ENCODE peak calls at places on chromosome 6, in nine cellular contexts. One of them, this sample, is unnamed.

GRCh38 chr6:40573221-40573620 is 13.9 kb downstream of the LRFN2 start:
- DNase-seq in A549: no peak
- DNase-seq in OCI-LY7: peak
- DNase-seq in Karpas-422: peak
- DNase-seq in K562: no peak
- DNase-seq in neuronal stem cell: no peak
- DNase-seq in mesenchymal stem cell: no peak
- DNase-seq in mesendoderm: no peak
- DNase-seq in mammary epithelial cell: no peak
- DNase-seq in this sample: no peak

GRCh38 chr6:13351271-13351670 is 22.9 kb upstream of the TBC1D7 start:
- DNase-seq in A549: no peak
- DNase-seq in OCI-LY7: no peak
- DNase-seq in Karpas-422: no peak
- DNase-seq in K562: no peak
- DNase-seq in neuronal stem cell: peak
- DNase-seq in mesenchymal stem cell: no peak
- DNase-seq in mesendoderm: peak
- DNase-seq in mammary epithelial cell: no peak
- DNase-seq in this sample: no peak

GRCh38 chr6:42720739-42721138 is 1.7 kb downstream of the PRPH2 start:
- DNase-seq in A549: no peak
- DNase-seq in OCI-LY7: no peak
- DNase-seq in Karpas-422: no peak
- DNase-seq in K562: no peak
- DNase-seq in neuronal stem cell: no peak
- DNase-seq in mesenchymal stem cell: no peak
- DNase-seq in mesendoderm: peak
- DNase-seq in mammary epithelial cell: peak
- DNase-seq in this sample: peak

GRCh38 chr6:110618591-110619267 is 142.3 kb upstream of the SLC22A16 start:
- DNase-seq in A549: no peak
- DNase-seq in OCI-LY7: peak
- DNase-seq in Karpas-422: peak
- DNase-seq in K562: no peak
- DNase-seq in neuronal stem cell: peak
- DNase-seq in mesenchymal stem cell: peak
- DNase-seq in mesendoderm: peak
- DNase-seq in mammary epithelial cell: no peak
- DNase-seq in this sample: peak

GRCh38 chr6:150224820-150225219 is 82.0 kb downstream of the PPP1R14C start:
- DNase-seq in A549: no peak
- DNase-seq in OCI-LY7: no peak
- DNase-seq in Karpas-422: no peak
- DNase-seq in K562: no peak
- DNase-seq in neuronal stem cell: no peak
- DNase-seq in mesenchymal stem cell: no peak
- DNase-seq in mesendoderm: peak
- DNase-seq in mammary epithelial cell: no peak
- DNase-seq in this sample: no peak

GRCh38 chr6:100281471-100281878 is 183.2 kb downstream of the SIM1 start:
- DNase-seq in A549: no peak
- DNase-seq in OCI-LY7: no peak
- DNase-seq in Karpas-422: no peak
- DNase-seq in K562: no peak
- DNase-seq in neuronal stem cell: peak
- DNase-seq in mesenchymal stem cell: peak
- DNase-seq in mesendoderm: peak
- DNase-seq in mammary epithelial cell: no peak
- DNase-seq in this sample: no peak

GRCh38 chr6:138405816-138406403 is 1.9 kb downstream of the HEBP2 start:
- DNase-seq in A549: no peak
- DNase-seq in OCI-LY7: no peak
- DNase-seq in Karpas-422: no peak
- DNase-seq in K562: no peak
- DNase-seq in neuronal stem cell: no peak
- DNase-seq in mesenchymal stem cell: no peak
- DNase-seq in mesendoderm: no peak
- DNase-seq in mammary epithelial cell: no peak
- DNase-seq in this sample: no peak

GRCh38 chr6:129346964-129347363 is 363.0 kb downstream of the ARHGAP18 start:
- DNase-seq in A549: no peak
- DNase-seq in OCI-LY7: no peak
- DNase-seq in Karpas-422: no peak
- DNase-seq in K562: no peak
- DNase-seq in neuronal stem cell: no peak
- DNase-seq in mesenchymal stem cell: no peak
- DNase-seq in mesendoderm: no peak
- DNase-seq in mammary epithelial cell: no peak
- DNase-seq in this sample: no peak

GRCh38 chr6:30100585-30101422 is 12.1 kb downstream of the TRIM31 start:
- DNase-seq in A549: no peak
- DNase-seq in OCI-LY7: no peak
- DNase-seq in Karpas-422: peak
- DNase-seq in K562: peak
- DNase-seq in neuronal stem cell: no peak
- DNase-seq in mesenchymal stem cell: no peak
- DNase-seq in mesendoderm: peak
- DNase-seq in mammary epithelial cell: peak
- DNase-seq in this sample: no peak

GRCh38 chr6:138400326-138400725 is 3.7 kb upstream of the HEBP2 start:
- DNase-seq in A549: no peak
- DNase-seq in OCI-LY7: no peak
- DNase-seq in Karpas-422: no peak
- DNase-seq in K562: no peak
- DNase-seq in neuronal stem cell: no peak
- DNase-seq in mesenchymal stem cell: peak
- DNase-seq in mesendoderm: no peak
- DNase-seq in mammary epithelial cell: no peak
- DNase-seq in this sample: peak

GRCh38 chr6:13725570-13725969 is 13.9 kb upstream of the RANBP9 start:
- DNase-seq in A549: no peak
- DNase-seq in OCI-LY7: no peak
- DNase-seq in Karpas-422: no peak
- DNase-seq in K562: no peak
- DNase-seq in neuronal stem cell: no peak
- DNase-seq in mesenchymal stem cell: no peak
- DNase-seq in mesendoderm: no peak
- DNase-seq in mammary epithelial cell: peak
- DNase-seq in this sample: peak

DNA sequence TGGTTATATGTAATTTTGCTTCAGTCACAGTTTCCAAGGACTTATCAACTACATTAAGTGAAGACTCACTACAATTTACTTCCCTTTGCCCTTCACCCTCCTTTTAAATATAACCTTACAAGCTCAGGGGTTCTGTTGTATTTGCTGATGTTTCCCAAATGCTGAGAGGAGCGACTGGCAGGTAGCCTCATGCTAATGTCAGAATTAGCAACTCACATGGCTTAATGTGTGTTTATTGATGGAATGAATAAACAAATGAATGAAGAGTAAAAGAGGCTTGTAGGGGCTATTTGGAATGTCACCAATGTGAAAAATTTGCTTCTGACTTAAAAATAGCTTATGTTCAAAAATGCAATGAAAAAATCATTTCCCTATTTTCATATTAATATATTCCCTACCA is 41.4 kb upstream of the MAP7 start:
- DNase-seq in A549: no peak
- DNase-seq in OCI-LY7: no peak
- DNase-seq in Karpas-422: no peak
- DNase-seq in K562: no peak
- DNase-seq in neuronal stem cell: no peak
- DNase-seq in mesenchymal stem cell: no peak
- DNase-seq in mesendoderm: no peak
- DNase-seq in mammary epithelial cell: no peak
- DNase-seq in this sample: no peak
- H3K4me2 ChIP-seq in A549: no peak
- H3K4me2 ChIP-seq in OCI-LY7: no peak
- H3K4me2 ChIP-seq in Karpas-422: no peak
- H3K4me2 ChIP-seq in K562: no peak
- H3K4me2 ChIP-seq in neuronal stem cell: no peak
- H3K4me2 ChIP-seq in mesenchymal stem cell: no peak
- H3K4me2 ChIP-seq in mesendoderm: no peak
- H3K4me2 ChIP-seq in mammary epithelial cell: no peak
- H3K4me2 ChIP-seq in this sample: no peak

GRCh38 chr6:3334579-3334978 is 75.8 kb downstream of the PSMG4 start:
- DNase-seq in A549: no peak
- DNase-seq in OCI-LY7: no peak
- DNase-seq in Karpas-422: no peak
- DNase-seq in K562: no peak
- DNase-seq in neuronal stem cell: no peak
- DNase-seq in mesenchymal stem cell: no peak
- DNase-seq in mesendoderm: no peak
- DNase-seq in mammary epithelial cell: no peak
- DNase-seq in this sample: no peak

GRCh38 chr6:3336859-3337515 is 78.2 kb downstream of the PSMG4 start:
- DNase-seq in A549: no peak
- DNase-seq in OCI-LY7: no peak
- DNase-seq in Karpas-422: no peak
- DNase-seq in K562: no peak
- DNase-seq in neuronal stem cell: no peak
- DNase-seq in mesenchymal stem cell: no peak
- DNase-seq in mesendoderm: no peak
- DNase-seq in mammary epithelial cell: no peak
- DNase-seq in this sample: no peak

GRCh38 chr6:3336066-3336786 is 77.5 kb downstream of the PSMG4 start:
- DNase-seq in A549: no peak
- DNase-seq in OCI-LY7: no peak
- DNase-seq in Karpas-422: no peak
- DNase-seq in K562: no peak
- DNase-seq in neuronal stem cell: no peak
- DNase-seq in mesenchymal stem cell: no peak
- DNase-seq in mesendoderm: peak
- DNase-seq in mammary epithelial cell: no peak
- DNase-seq in this sample: no peak

GRCh38 chr6:3333263-3333662 is 74.5 kb downstream of the PSMG4 start:
- DNase-seq in A549: no peak
- DNase-seq in OCI-LY7: no peak
- DNase-seq in Karpas-422: no peak
- DNase-seq in K562: no peak
- DNase-seq in neuronal stem cell: no peak
- DNase-seq in mesenchymal stem cell: no peak
- DNase-seq in mesendoderm: no peak
- DNase-seq in mammary epithelial cell: no peak
- DNase-seq in this sample: no peak

GRCh38 chr6:3335169-3335568 is 76.4 kb downstream of the PSMG4 start:
- DNase-seq in A549: no peak
- DNase-seq in OCI-LY7: no peak
- DNase-seq in Karpas-422: no peak
- DNase-seq in K562: no peak
- DNase-seq in neuronal stem cell: no peak
- DNase-seq in mesenchymal stem cell: no peak
- DNase-seq in mesendoderm: no peak
- DNase-seq in mammary epithelial cell: no peak
- DNase-seq in this sample: no peak
- H3K4me2 ChIP-seq in A549: no peak
- H3K4me2 ChIP-seq in OCI-LY7: no peak
- H3K4me2 ChIP-seq in Karpas-422: no peak
- H3K4me2 ChIP-seq in K562: no peak
- H3K4me2 ChIP-seq in neuronal stem cell: no peak
- H3K4me2 ChIP-seq in mesenchymal stem cell: no peak
- H3K4me2 ChIP-seq in mesendoderm: no peak
- H3K4me2 ChIP-seq in mammary epithelial cell: no peak
- H3K4me2 ChIP-seq in this sample: no peak

DNA sequence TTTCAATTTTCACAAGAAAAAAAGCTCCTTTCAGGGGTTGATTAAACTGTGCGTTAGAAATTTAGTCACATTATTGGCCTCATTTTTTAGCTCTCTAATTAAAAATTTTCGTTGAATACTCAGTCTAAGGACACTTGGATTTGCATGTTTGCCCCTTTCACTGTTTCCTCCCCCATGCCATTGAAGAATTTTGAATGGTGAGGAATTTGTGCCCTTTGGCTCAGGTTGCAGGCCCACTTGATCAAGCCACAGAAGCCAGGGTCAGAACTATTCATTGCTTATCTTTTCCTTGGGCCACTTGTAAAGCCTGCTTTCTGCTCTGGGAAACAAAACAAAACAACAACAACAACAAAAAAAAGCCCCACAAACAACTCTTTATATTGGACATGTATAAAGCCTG is 12.2 kb downstream of the LIN28B start:
- DNase-seq in A549: no peak
- DNase-seq in OCI-LY7: no peak
- DNase-seq in Karpas-422: no peak
- DNase-seq in K562: no peak
- DNase-seq in neuronal stem cell: peak
- DNase-seq in mesenchymal stem cell: no peak
- DNase-seq in mesendoderm: peak
- DNase-seq in mammary epithelial cell: no peak
- DNase-seq in this sample: no peak
- H3K4me2 ChIP-seq in A549: peak
- H3K4me2 ChIP-seq in OCI-LY7: no peak
- H3K4me2 ChIP-seq in Karpas-422: no peak
- H3K4me2 ChIP-seq in K562: no peak
- H3K4me2 ChIP-seq in neuronal stem cell: no peak
- H3K4me2 ChIP-seq in mesenchymal stem cell: no peak
- H3K4me2 ChIP-seq in mesendoderm: no peak
- H3K4me2 ChIP-seq in mammary epithelial cell: no peak
- H3K4me2 ChIP-seq in this sample: no peak

GRCh38 chr6:95095855-95096254 is 481.5 kb upstream of the MANEA start:
- DNase-seq in A549: no peak
- DNase-seq in OCI-LY7: no peak
- DNase-seq in Karpas-422: no peak
- DNase-seq in K562: no peak
- DNase-seq in neuronal stem cell: no peak
- DNase-seq in mesenchymal stem cell: no peak
- DNase-seq in mesendoderm: no peak
- DNase-seq in mammary epithelial cell: no peak
- DNase-seq in this sample: no peak

GRCh38 chr6:95094751-95095150 is 482.6 kb upstream of the MANEA start:
- DNase-seq in A549: no peak
- DNase-seq in OCI-LY7: no peak
- DNase-seq in Karpas-422: no peak
- DNase-seq in K562: no peak
- DNase-seq in neuronal stem cell: no peak
- DNase-seq in mesenchymal stem cell: peak
- DNase-seq in mesendoderm: peak
- DNase-seq in mammary epithelial cell: peak
- DNase-seq in this sample: peak

GRCh38 chr6:95091823-95092436 is 485.4 kb upstream of the MANEA start:
- DNase-seq in A549: no peak
- DNase-seq in OCI-LY7: peak
- DNase-seq in Karpas-422: peak
- DNase-seq in K562: no peak
- DNase-seq in neuronal stem cell: peak
- DNase-seq in mesenchymal stem cell: peak
- DNase-seq in mesendoderm: peak
- DNase-seq in mammary epithelial cell: peak
- DNase-seq in this sample: peak

GRCh38 chr6:95093154-95093553 is 484.2 kb upstream of the MANEA start:
- DNase-seq in A549: no peak
- DNase-seq in OCI-LY7: no peak
- DNase-seq in Karpas-422: no peak
- DNase-seq in K562: no peak
- DNase-seq in neuronal stem cell: no peak
- DNase-seq in mesenchymal stem cell: no peak
- DNase-seq in mesendoderm: no peak
- DNase-seq in mammary epithelial cell: peak
- DNase-seq in this sample: peak

DNA sequence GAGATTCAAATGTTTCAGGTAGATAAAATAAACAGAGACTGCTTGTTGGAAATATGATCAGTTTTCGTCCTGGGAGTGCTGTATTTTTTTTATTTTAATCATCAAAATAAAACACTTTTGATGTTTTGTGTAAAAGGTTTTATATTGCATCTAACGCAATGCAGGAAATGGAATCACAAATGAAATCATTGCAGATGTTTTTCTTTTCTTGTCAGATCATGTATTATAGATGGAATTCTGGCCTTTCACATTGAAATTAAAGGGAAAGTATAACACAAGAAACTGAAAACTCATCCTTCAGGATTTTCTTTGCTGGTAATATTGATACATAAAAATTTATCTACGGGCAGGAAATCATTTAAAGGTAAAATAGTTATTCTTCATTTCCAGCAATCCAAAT is 482.1 kb upstream of the MANEA start:
- DNase-seq in A549: no peak
- DNase-seq in OCI-LY7: no peak
- DNase-seq in Karpas-422: no peak
- DNase-seq in K562: no peak
- DNase-seq in neuronal stem cell: no peak
- DNase-seq in mesenchymal stem cell: no peak
- DNase-seq in mesendoderm: no peak
- DNase-seq in mammary epithelial cell: peak
- DNase-seq in this sample: peak
- H3K4me2 ChIP-seq in A549: peak
- H3K4me2 ChIP-seq in OCI-LY7: no peak
- H3K4me2 ChIP-seq in Karpas-422: no peak
- H3K4me2 ChIP-seq in K562: no peak
- H3K4me2 ChIP-seq in neuronal stem cell: no peak
- H3K4me2 ChIP-seq in mesenchymal stem cell: no peak
- H3K4me2 ChIP-seq in mesendoderm: no peak
- H3K4me2 ChIP-seq in mammary epithelial cell: peak
- H3K4me2 ChIP-seq in this sample: peak